ENCODE peak calls at places on chromosomes 12 and 14, in six cellular contexts. One of them, this sample, is unnamed.

GRCh38 chr14:77270361-77271112 is 469 bp downstream of the NGB start:
- DNase-seq in transverse colon: no peak
- DNase-seq in suprapubic skin: no peak
- DNase-seq in sigmoid colon: no peak
- DNase-seq in endothelial cell of umbilical vein: no peak
- DNase-seq in HCT116: no peak
- DNase-seq in this sample: no peak

GRCh38 chr12:124466200-124467128 is 100.9 kb downstream of the NCOR2 start:
- DNase-seq in transverse colon: peak; percentile 66
- DNase-seq in HCT116: no peak
- DNase-seq in sigmoid colon: no peak
- DNase-seq in endothelial cell of umbilical vein: peak; percentile 64
- DNase-seq in suprapubic skin: peak; percentile 71
- DNase-seq in this sample: no peak

GRCh38 chr14:96108061-96108795 is 69.1 kb downstream of the C14orf132 start:
- DNase-seq in sigmoid colon: no peak
- DNase-seq in suprapubic skin: no peak
- DNase-seq in HCT116: no peak
- DNase-seq in endothelial cell of umbilical vein: no peak
- DNase-seq in transverse colon: no peak
- DNase-seq in this sample: no peak

GRCh38 chr12:202081-202731 is 11.8 kb downstream of the SLC6A12 start:
- DNase-seq in transverse colon: no peak
- DNase-seq in sigmoid colon: no peak
- DNase-seq in suprapubic skin: no peak
- DNase-seq in endothelial cell of umbilical vein: no peak
- DNase-seq in HCT116: no peak
- DNase-seq in this sample: peak; percentile 48

GRCh38 chr14:71006200-71006563 is 98.9 kb downstream of the PCNX1 start:
- DNase-seq in endothelial cell of umbilical vein: no peak
- DNase-seq in HCT116: no peak
- DNase-seq in sigmoid colon: no peak
- DNase-seq in transverse colon: no peak
- DNase-seq in suprapubic skin: no peak
- DNase-seq in this sample: no peak

GRCh38 chr12:65813983-65814382 is 10.3 kb upstream of the HMGA2 start:
- DNase-seq in HCT116: no peak
- DNase-seq in suprapubic skin: no peak
- DNase-seq in endothelial cell of umbilical vein: no peak
- DNase-seq in transverse colon: no peak
- DNase-seq in sigmoid colon: no peak
- DNase-seq in this sample: no peak

GRCh38 chr14:71328954-71329353 is 421.7 kb downstream of the PCNX1 start:
- DNase-seq in suprapubic skin: no peak
- DNase-seq in HCT116: no peak
- DNase-seq in transverse colon: no peak
- DNase-seq in endothelial cell of umbilical vein: no peak
- DNase-seq in sigmoid colon: no peak
- DNase-seq in this sample: no peak

GRCh38 chr14:78836777-78837176 is 666.6 kb downstream of the NRXN3 start:
- DNase-seq in endothelial cell of umbilical vein: peak; percentile 57
- DNase-seq in suprapubic skin: no peak
- DNase-seq in transverse colon: peak; percentile 64
- DNase-seq in sigmoid colon: no peak
- DNase-seq in HCT116: peak; percentile 36
- DNase-seq in this sample: no peak

GRCh38 chr12:105401198-105401597 is 70.7 kb downstream of the C12orf75 start:
- DNase-seq in suprapubic skin: no peak
- DNase-seq in endothelial cell of umbilical vein: no peak
- DNase-seq in HCT116: no peak
- DNase-seq in sigmoid colon: no peak
- DNase-seq in transverse colon: no peak
- DNase-seq in this sample: no peak

GRCh38 chr12:1474059-1474537 is 120.3 kb downstream of the FBXL14 start:
- DNase-seq in HCT116: peak; percentile 65
- DNase-seq in transverse colon: no peak
- DNase-seq in sigmoid colon: no peak
- DNase-seq in endothelial cell of umbilical vein: peak; percentile 87
- DNase-seq in suprapubic skin: no peak
- DNase-seq in this sample: no peak

GRCh38 chr12:66323017-66323416 is 20.7 kb downstream of the HELB start:
- DNase-seq in suprapubic skin: no peak
- DNase-seq in endothelial cell of umbilical vein: no peak
- DNase-seq in HCT116: no peak
- DNase-seq in sigmoid colon: no peak
- DNase-seq in transverse colon: no peak
- DNase-seq in this sample: no peak

GRCh38 chr14:105473677-105474477 is 744 bp upstream of the CRIP2 start:
- DNase-seq in transverse colon: peak; percentile 75
- DNase-seq in HCT116: peak; percentile 66
- DNase-seq in sigmoid colon: peak; percentile 92
- DNase-seq in suprapubic skin: peak; percentile 97
- DNase-seq in endothelial cell of umbilical vein: peak; percentile 91
- DNase-seq in this sample: peak; percentile 94

GRCh38 chr12:127457726-127458125 is 809.2 kb upstream of the TMEM132C start:
- DNase-seq in transverse colon: no peak
- DNase-seq in HCT116: no peak
- DNase-seq in sigmoid colon: no peak
- DNase-seq in endothelial cell of umbilical vein: no peak
- DNase-seq in suprapubic skin: no peak
- DNase-seq in this sample: no peak

GRCh38 chr12:116423053-116423452 is 136.1 kb upstream of the MAP1LC3B2 start:
- DNase-seq in endothelial cell of umbilical vein: no peak
- DNase-seq in suprapubic skin: no peak
- DNase-seq in sigmoid colon: no peak
- DNase-seq in transverse colon: no peak
- DNase-seq in HCT116: no peak
- DNase-seq in this sample: no peak

GRCh38 chr12:130335517-130336392 is 1.9 kb upstream of the PIWIL1 start:
- DNase-seq in suprapubic skin: no peak
- DNase-seq in transverse colon: peak; percentile 31
- DNase-seq in endothelial cell of umbilical vein: peak; percentile 46
- DNase-seq in HCT116: peak; percentile 40
- DNase-seq in sigmoid colon: no peak
- DNase-seq in this sample: no peak

GRCh38 chr14:64721391-64721791 is 17.2 kb downstream of the PLEKHG3 start:
- DNase-seq in HCT116: no peak
- DNase-seq in transverse colon: peak; percentile 64
- DNase-seq in sigmoid colon: peak; percentile 75
- DNase-seq in endothelial cell of umbilical vein: peak; percentile 27
- DNase-seq in suprapubic skin: no peak
- DNase-seq in this sample: peak; percentile 58

GRCh38 chr14:64956697-64957412 is 14.3 kb upstream of the GPX2 start:
- DNase-seq in sigmoid colon: peak; percentile 12
- DNase-seq in HCT116: no peak
- DNase-seq in endothelial cell of umbilical vein: no peak
- DNase-seq in transverse colon: no peak
- DNase-seq in suprapubic skin: peak; percentile 34
- DNase-seq in this sample: no peak

GRCh38 chr14:102213984-102214658 is 74.4 kb downstream of the WDR20 start:
- DNase-seq in sigmoid colon: no peak
- DNase-seq in suprapubic skin: no peak
- DNase-seq in transverse colon: no peak
- DNase-seq in endothelial cell of umbilical vein: no peak
- DNase-seq in HCT116: no peak
- DNase-seq in this sample: no peak

GRCh38 chr12:21823581-21823980 is 49.1 kb upstream of the KCNJ8 start:
- DNase-seq in suprapubic skin: peak; percentile 65
- DNase-seq in transverse colon: no peak
- DNase-seq in endothelial cell of umbilical vein: no peak
- DNase-seq in sigmoid colon: peak; percentile 69
- DNase-seq in HCT116: no peak
- DNase-seq in this sample: no peak

GRCh38 chr12:122844366-122844971 is 9.2 kb downstream of the HIP1R start:
- DNase-seq in suprapubic skin: no peak
- DNase-seq in transverse colon: no peak
- DNase-seq in HCT116: no peak
- DNase-seq in endothelial cell of umbilical vein: no peak
- DNase-seq in sigmoid colon: no peak
- DNase-seq in this sample: no peak

GRCh38 chr14:20413785-20414117 is 450 bp upstream of the TEP1 start:
- DNase-seq in transverse colon: peak; percentile 21
- DNase-seq in HCT116: no peak
- DNase-seq in endothelial cell of umbilical vein: peak; percentile 30
- DNase-seq in sigmoid colon: no peak
- DNase-seq in suprapubic skin: no peak
- DNase-seq in this sample: no peak

GRCh38 chr12:110436231-110436630 is 13.9 kb downstream of the ARPC3 start:
- DNase-seq in endothelial cell of umbilical vein: peak; percentile 30
- DNase-seq in sigmoid colon: no peak
- DNase-seq in transverse colon: no peak
- DNase-seq in HCT116: no peak
- DNase-seq in suprapubic skin: no peak
- DNase-seq in this sample: no peak

GRCh38 chr14:77364146-77364545 is 12.7 kb downstream of the TMED8 start:
- DNase-seq in transverse colon: no peak
- DNase-seq in HCT116: no peak
- DNase-seq in sigmoid colon: no peak
- DNase-seq in suprapubic skin: no peak
- DNase-seq in endothelial cell of umbilical vein: no peak
- DNase-seq in this sample: no peak

DNA sequence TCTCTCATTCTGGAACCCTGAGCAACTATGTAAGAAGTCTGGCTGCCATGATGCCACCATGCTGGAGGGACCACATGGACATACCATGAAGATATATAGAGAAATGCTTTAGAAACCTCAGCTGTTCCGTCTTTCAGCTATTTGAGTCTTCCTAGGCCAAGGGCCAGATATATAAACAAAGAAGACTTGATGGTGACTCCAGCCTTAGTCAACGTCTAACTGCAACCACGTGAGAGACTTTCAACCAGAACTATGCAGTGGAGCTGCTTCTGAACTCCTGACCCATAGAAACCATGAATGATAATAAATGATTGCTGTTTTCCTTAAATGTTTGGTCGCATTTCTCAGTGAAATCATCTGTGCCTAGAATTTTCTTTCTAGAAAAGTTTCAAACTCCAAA is 20.0 kb upstream of the KITLG start:
- DNase-seq in transverse colon: no peak
- DNase-seq in suprapubic skin: no peak
- DNase-seq in endothelial cell of umbilical vein: no peak
- DNase-seq in sigmoid colon: no peak
- DNase-seq in HCT116: no peak
- DNase-seq in this sample: no peak
- TF ChIP-seq POLR2AphosphoS5 in transverse colon: no peak
- TF ChIP-seq POLR2AphosphoS5 in suprapubic skin: no peak
- TF ChIP-seq POLR2AphosphoS5 in endothelial cell of umbilical vein: no peak
- TF ChIP-seq POLR2AphosphoS5 in sigmoid colon: no peak
- TF ChIP-seq POLR2AphosphoS5 in HCT116: no peak
- TF ChIP-seq POLR2AphosphoS5 in this sample: no peak

GRCh38 chr12:113547157-113547556 is 75.5 kb upstream of the LHX5 start:
- DNase-seq in sigmoid colon: no peak
- DNase-seq in suprapubic skin: no peak
- DNase-seq in endothelial cell of umbilical vein: no peak
- DNase-seq in HCT116: no peak
- DNase-seq in transverse colon: no peak
- DNase-seq in this sample: no peak

GRCh38 chr12:113555226-113555625 is 83.6 kb upstream of the LHX5 start:
- DNase-seq in transverse colon: no peak
- DNase-seq in HCT116: no peak
- DNase-seq in endothelial cell of umbilical vein: no peak
- DNase-seq in sigmoid colon: no peak
- DNase-seq in suprapubic skin: no peak
- DNase-seq in this sample: no peak

GRCh38 chr12:113548467-113548866 is 76.8 kb upstream of the LHX5 start:
- DNase-seq in endothelial cell of umbilical vein: no peak
- DNase-seq in HCT116: no peak
- DNase-seq in suprapubic skin: no peak
- DNase-seq in sigmoid colon: no peak
- DNase-seq in transverse colon: no peak
- DNase-seq in this sample: no peak

GRCh38 chr12:113552760-113553159 is 81.1 kb upstream of the LHX5 start:
- DNase-seq in transverse colon: no peak
- DNase-seq in HCT116: no peak
- DNase-seq in suprapubic skin: no peak
- DNase-seq in endothelial cell of umbilical vein: no peak
- DNase-seq in sigmoid colon: no peak
- DNase-seq in this sample: no peak

DNA sequence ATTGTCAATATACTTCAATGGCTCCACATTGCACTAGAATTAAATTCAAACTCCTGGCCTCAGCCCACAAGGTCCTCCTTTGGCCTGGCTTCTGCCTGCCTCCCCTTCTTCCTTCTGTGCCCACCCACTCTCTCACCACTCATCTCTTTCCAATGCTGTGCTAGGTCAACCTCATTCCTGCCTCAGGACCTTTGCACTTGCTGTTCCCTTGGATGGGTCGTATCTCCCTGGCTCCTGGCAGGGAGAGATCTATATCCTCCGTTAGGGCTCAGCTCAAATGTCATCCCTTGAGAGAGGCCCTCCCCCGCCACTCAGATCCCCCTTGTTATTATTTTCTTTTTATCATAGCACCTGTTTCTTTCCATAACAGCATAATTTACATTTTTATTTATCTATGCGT is 79.9 kb upstream of the LHX5 start:
- DNase-seq in HCT116: no peak
- DNase-seq in endothelial cell of umbilical vein: no peak
- DNase-seq in sigmoid colon: no peak
- DNase-seq in transverse colon: no peak
- DNase-seq in suprapubic skin: no peak
- DNase-seq in this sample: no peak
- TF ChIP-seq POLR2A in HCT116: no peak
- TF ChIP-seq POLR2A in endothelial cell of umbilical vein: no peak
- TF ChIP-seq POLR2A in sigmoid colon: no peak
- TF ChIP-seq POLR2A in transverse colon: no peak
- TF ChIP-seq POLR2A in suprapubic skin: no peak
- TF ChIP-seq POLR2A in this sample: no peak

GRCh38 chr12:98635657-98636323 is 8.8 kb downstream of the IKBIP start:
- DNase-seq in transverse colon: no peak
- DNase-seq in sigmoid colon: no peak
- DNase-seq in HCT116: peak; percentile 39
- DNase-seq in suprapubic skin: no peak
- DNase-seq in endothelial cell of umbilical vein: peak; percentile 61
- DNase-seq in this sample: no peak
- H3K4me1 ChIP-seq in transverse colon: no peaks in the 10 kb centered on the region
- H3K4me1 ChIP-seq in sigmoid colon: no peaks in the 10 kb centered on the region
- H3K4me1 ChIP-seq in HCT116: peaks cover 19% of the 10 kb centered on the region
- H3K4me1 ChIP-seq in suprapubic skin: peaks cover 3% of the 10 kb centered on the region
- H3K4me1 ChIP-seq in endothelial cell of umbilical vein: peaks cover 27% of the 10 kb centered on the region
- H3K4me1 ChIP-seq in this sample: no peaks in the 10 kb centered on the region

DNA sequence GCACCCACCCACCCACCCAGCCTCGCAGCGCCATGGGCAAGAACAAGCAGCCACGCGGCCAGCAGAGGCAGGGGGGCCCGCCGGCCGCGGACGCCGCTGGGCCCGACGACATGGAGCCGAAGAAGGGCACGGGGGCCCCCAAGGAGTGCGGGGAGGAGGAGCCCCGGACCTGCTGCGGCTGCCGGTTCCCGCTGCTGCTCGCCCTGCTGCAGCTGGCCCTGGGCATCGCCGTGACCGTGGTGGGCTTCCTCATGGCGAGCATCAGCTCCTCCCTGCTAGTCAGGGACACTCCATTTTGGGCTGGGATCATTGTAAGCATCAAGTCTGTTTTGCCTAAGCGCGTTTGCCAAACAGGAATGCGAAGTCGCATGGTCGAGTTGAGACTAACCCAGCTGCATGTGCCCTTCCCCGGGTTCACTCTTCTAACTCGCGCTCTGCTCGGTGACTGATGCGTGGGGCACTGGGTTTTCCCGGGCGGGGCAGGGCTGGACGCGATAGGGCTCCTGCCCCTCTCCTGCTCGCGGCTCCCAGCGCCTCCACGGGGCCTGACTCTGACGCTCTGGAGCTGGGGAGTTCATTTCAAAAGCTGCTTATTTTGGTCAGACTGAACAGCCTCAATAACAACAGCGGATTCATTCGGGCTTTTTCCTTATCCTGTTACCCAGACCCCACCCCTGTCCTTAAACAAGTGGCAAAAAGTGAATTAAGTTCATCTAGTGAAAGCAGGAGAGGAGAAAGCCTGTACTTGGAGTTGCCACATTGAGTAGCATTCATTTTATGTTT is 459 bp downstream of the SSPN start:
- DNase-seq in suprapubic skin: peak; percentile 70
- DNase-seq in sigmoid colon: peak; percentile 81
- DNase-seq in transverse colon: peak; percentile 62
- DNase-seq in endothelial cell of umbilical vein: peak; percentile 47
- DNase-seq in HCT116: no peak
- DNase-seq in this sample: peak; percentile 60
- TF ChIP-seq POLR2AphosphoS5 in suprapubic skin: no peak
- TF ChIP-seq POLR2AphosphoS5 in sigmoid colon: no peak
- TF ChIP-seq POLR2AphosphoS5 in transverse colon: peak; percentile 48
- TF ChIP-seq POLR2AphosphoS5 in endothelial cell of umbilical vein: no peak
- TF ChIP-seq POLR2AphosphoS5 in HCT116: no peak
- TF ChIP-seq POLR2AphosphoS5 in this sample: peak; percentile 8